ENCODE peak calls at places on chromosomes 2 and 18, in four cellular contexts. K is neural progenitor cell, N is MM.1S, J is hepatocyte. R is an unnamed sample.

GRCh38 chr18:65592419-65592818 is 158.4 kb upstream of the CDH7 start:
- DNase-seq in K (no peak), N (peak; percentile 48), J (peak; percentile 24), R (peak; percentile 44)

GRCh38 chr2:102619414-102620319 is at the start of gene SLC9A2:
- DNase-seq in K (peak; percentile 89), N (peak; percentile 26), J (peak; percentile 72), R (peak; percentile 76)

GRCh38 chr2:113768770-113769169 is 12.3 kb upstream of the SLC35F5 start:
- DNase-seq in K (no peak), N (no peak), J (no peak), R (no peak)

GRCh38 chr2:81624825-81625224 is 1320.3 kb upstream of the LRRTM1 start:
- DNase-seq in K (no peak), N (no peak), J (no peak), R (no peak)

GRCh38 chr2:180033993-180034894 is 27.1 kb upstream of the CWC22 start:
- DNase-seq in K (peak; percentile 45), N (peak; percentile 75), J (peak; percentile 55), R (peak; percentile 73)

GRCh38 chr2:223494987-223495386 is 107.2 kb downstream of the SCG2 start:
- DNase-seq in K (no peak), N (no peak), J (no peak), R (no peak)

GRCh38 chr2:138531913-138532312 is 30.3 kb downstream of the SPOPL start:
- DNase-seq in K (peak; percentile 21), N (no peak), J (peak; percentile 44), R (peak; percentile 51)

GRCh38 chr2:21001988-21002813 is 41.7 kb downstream of the APOB start:
- DNase-seq in K (no peak), N (no peak), J (no peak), R (no peak)

GRCh38 chr2:1010373-1011017 is 59.8 kb downstream of the SNTG2 start:
- DNase-seq in K (peak; percentile 60), N (no peak), J (peak; percentile 14), R (no peak)

GRCh38 chr18:69845588-69846506 is 101.8 kb downstream of the CD226 start:
- DNase-seq in K (no peak), N (no peak), J (peak; percentile 7), R (peak; percentile 43)

GRCh38 chr2:146461068-146461467 is 1383.8 kb upstream of the ACVR2A start:
- DNase-seq in K (no peak), N (peak; percentile 28), J (no peak), R (no peak)

GRCh38 chr18:59959606-59960005 is 59.8 kb downstream of the PMAIP1 start:
- DNase-seq in K (no peak), N (peak; percentile 10), J (no peak), R (no peak)

GRCh38 chr18:79765491-79766245 is 32.1 kb upstream of the KCNG2 start:
- DNase-seq in K (no peak), N (no peak), J (no peak), R (no peak)

GRCh38 chr2:8132371-8132831 is 549.5 kb upstream of the ID2 start:
- DNase-seq in K (no peak), N (no peak), J (no peak), R (no peak)
- TF ChIP-seq EZH2phosphoT487 in K (no peak), N (no peak), J (no peak), R (no peak)

GRCh38 chr2:61920548-61920947 is 15.1 kb downstream of the COMMD1 start:
- DNase-seq in K (no peak), N (no peak), J (no peak), R (no peak)
- H3K36me3 ChIP-seq in K (no peaks in the 10 kb centered on the region), N (no peaks in the 10 kb centered on the region), J (no peaks in the 10 kb centered on the region), R (no peaks in the 10 kb centered on the region)

GRCh38 chr2:158380786-158381185 is 75.8 kb downstream of the CCDC148 start:
- DNase-seq in K (no peak), N (no peak), J (no peak), R (no peak)

GRCh38 chr2:158381205-158381604 is 75.3 kb downstream of the CCDC148 start:
- DNase-seq in K (no peak), N (no peak), J (no peak), R (peak; percentile 3)

GRCh38 chr2:158381978-158382377 is 74.6 kb downstream of the CCDC148 start:
- DNase-seq in K (no peak), N (no peak), J (no peak), R (no peak)

GRCh38 chr2:158378926-158379325 is 77.6 kb downstream of the CCDC148 start:
- DNase-seq in K (no peak), N (no peak), J (no peak), R (no peak)
- TF ChIP-seq EZH2phosphoT487 in K (no peak), N (no peak), J (no peak), R (no peak)

GRCh38 chr2:135975702-135976101 is 9.7 kb downstream of the DARS1 start:
- DNase-seq in K (no peak), N (no peak), J (no peak), R (no peak)
- H3K36me3 ChIP-seq in K (peaks cover 54% of the 10 kb centered on the region), N (peaks cover 6% of the 10 kb centered on the region), J (no peaks in the 10 kb centered on the region), R (peaks cover 31% of the 10 kb centered on the region)

DNA sequence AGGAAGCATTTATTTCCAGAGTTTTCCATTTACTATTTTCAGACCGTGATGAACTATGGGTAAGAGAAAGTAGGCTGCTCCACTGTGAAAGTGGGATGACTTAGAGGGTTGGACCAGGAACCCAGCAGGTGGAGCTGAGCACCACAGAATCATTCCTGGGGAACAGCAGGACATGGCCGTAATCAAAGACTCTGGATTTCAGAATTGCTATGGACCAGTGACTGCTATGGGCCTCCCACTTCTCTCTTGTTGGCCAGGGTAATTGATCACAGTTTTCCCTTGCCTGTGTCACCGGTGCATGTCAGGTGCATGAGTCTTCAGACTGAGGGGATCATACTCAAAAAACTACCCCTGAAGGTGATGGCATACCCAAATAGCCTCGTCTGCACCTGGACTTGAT is 90.6 kb upstream of the GPC1 start:
- DNase-seq in K (no peak), N (no peak), J (no peak), R (no peak)
- TF ChIP-seq EZH2phosphoT487 in K (no peak), N (no peak), J (no peak), R (no peak)

GRCh38 chr2:241686649-241687425 is at the start of gene DTYMK:
- DNase-seq in K (peak; percentile 98), N (peak; percentile 96), J (peak; percentile 98), R (peak; percentile 98)
- H3K36me3 ChIP-seq in K (peaks cover 13% of the 10 kb centered on the region), N (peaks cover 4% of the 10 kb centered on the region), J (no peaks in the 10 kb centered on the region), R (peaks cover 31% of the 10 kb centered on the region)

GRCh38 chr18:46246101-46246500 is 141.9 kb downstream of the HAUS1 start:
- DNase-seq in K (peak; percentile 18), N (no peak), J (no peak), R (peak; percentile 52)
- TF ChIP-seq EZH2phosphoT487 in K (no peak), N (no peak), J (no peak), R (no peak)

DNA sequence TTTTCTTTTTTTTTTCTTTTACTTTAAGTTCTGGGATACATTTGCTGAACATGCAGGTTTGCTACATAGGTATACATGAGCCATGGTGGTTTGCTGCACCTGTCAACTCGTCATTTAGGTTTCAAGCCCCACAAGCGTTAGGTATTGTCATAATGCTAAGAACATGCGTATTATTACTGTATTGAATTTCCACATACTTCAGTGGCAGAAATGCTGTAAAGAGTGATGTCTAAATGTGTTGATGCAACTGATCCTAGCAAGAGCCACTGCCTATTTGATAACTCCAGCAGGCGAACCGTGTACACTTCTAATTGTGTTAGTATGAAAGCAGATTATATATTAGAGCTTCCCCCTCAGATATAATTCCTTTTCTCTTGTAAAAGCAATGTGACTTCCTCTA is 279.8 kb downstream of the GALR1 start:
- DNase-seq in K (no peak), N (no peak), J (no peak), R (no peak)
- H3K36me3 ChIP-seq in K (no peaks in the 10 kb centered on the region), N (no peaks in the 10 kb centered on the region), J (no peaks in the 10 kb centered on the region), R (no peaks in the 10 kb centered on the region)

DNA sequence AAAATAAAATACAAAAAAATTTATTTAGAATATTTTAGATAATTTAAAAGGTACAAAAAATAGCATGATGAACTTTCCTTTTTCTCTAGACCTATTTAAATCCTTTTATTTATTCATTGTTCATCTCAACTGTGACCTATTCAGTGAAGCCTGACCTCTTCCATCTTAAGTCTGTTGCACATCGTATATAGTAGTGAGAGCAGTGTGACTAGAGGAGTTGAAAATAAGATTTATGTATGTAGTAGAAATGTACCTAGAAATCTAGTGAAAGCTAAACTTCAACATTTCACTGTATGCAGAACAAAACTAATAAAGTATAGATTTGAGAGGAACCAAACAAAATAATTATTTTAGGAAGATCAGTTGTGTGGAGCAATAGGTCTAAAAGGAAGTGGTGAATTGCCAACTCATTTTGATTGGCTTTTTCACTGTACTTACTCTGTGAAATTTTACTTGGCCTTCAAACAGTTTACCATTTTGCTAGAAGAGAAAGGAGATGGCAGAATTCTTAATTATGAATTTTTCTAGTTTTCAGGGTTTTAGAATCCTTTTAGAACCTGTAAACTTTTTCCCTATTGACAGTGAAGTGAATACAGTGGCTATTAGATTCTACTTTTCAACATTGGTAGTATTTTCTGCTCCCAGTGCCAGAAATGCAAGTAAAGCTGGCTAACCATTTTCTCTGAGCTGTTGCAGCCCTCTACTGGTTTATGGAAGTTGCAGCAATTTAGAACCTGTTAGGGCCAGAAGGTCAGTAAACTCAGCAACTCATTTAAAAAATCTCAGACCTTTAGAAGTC is 11.1 kb downstream of the ANKRD12 start:
- DNase-seq in K (peak; percentile 62), N (peak; percentile 86), J (peak; percentile 75), R (peak; percentile 73)
- TF ChIP-seq EZH2phosphoT487 in K (no peak), N (no peak), J (no peak), R (no peak)

R was measured in GM23338.